ENCODE peak calls at places on chromosomes 7 and 10, in six cellular contexts. N is gastrocnemius medialis, T is transverse colon, D is heart right ventricle, Q is HCT116, I is esophagus squamous epithelium. M is an unnamed sample.
A peak's percentile ranks its signal among the peaks of the same experiment; 100 is the strongest.

GRCh38 chr7:46603296-46603701 is 682.2 kb upstream of the IGFBP3 start:
- DNase-seq in D (no peak), T (no peak), N (no peak), Q (no peak), I (no peak), M (no peak)

GRCh38 chr7:43612599-43613589 is 30.0 kb downstream of the STK17A start:
- DNase-seq in I (no peak), D (no peak), N (no peak), Q (no peak), T (no peak), M (no peak)

GRCh38 chr10:50623299-50624153 is at the start of gene SGMS1:
- DNase-seq in D (peak; percentile 91), I (peak; percentile 49), N (peak; percentile 81), T (peak; percentile 88), Q (peak; percentile 50), M (peak; percentile 91)

GRCh38 chr7:156650042-156650441 is 9.5 kb downstream of the RNF32 start:
- DNase-seq in N (no peak), T (peak; percentile 47), D (no peak), I (no peak), Q (peak; percentile 33), M (peak; percentile 57)

GRCh38 chr7:113452245-113452644 is 333.9 kb upstream of the SMIM30 start:
- DNase-seq in Q (no peak), D (no peak), T (no peak), N (no peak), I (no peak), M (no peak)

GRCh38 chr10:124480860-124481259 is 19.2 kb downstream of the LHPP start:
- DNase-seq in N (no peak), I (no peak), T (no peak), Q (no peak), D (no peak), M (no peak)

GRCh38 chr10:82377608-82378007 is 502.6 kb downstream of the NRG3 start:
- DNase-seq in T (no peak), I (no peak), D (no peak), N (no peak), Q (no peak), M (no peak)

GRCh38 chr10:101925027-101925426 is 81.4 kb upstream of the KCNIP2 start:
- DNase-seq in Q (no peak), N (no peak), T (no peak), D (no peak), I (no peak), M (no peak)

GRCh38 chr10:70699659-70700174 is 27.4 kb downstream of the ADAMTS14 start:
- DNase-seq in I (no peak), T (no peak), D (no peak), Q (no peak), N (no peak), M (no peak)

GRCh38 chr7:131103997-131104396 is 223.7 kb upstream of the MKLN1 start:
- DNase-seq in T (no peak), Q (no peak), I (no peak), N (no peak), D (no peak), M (no peak)

GRCh38 chr7:26863504-26864308 is 684 bp downstream of the SKAP2 start:
- DNase-seq in D (no peak), Q (peak; percentile 18), T (no peak), N (no peak), I (no peak), M (peak; percentile 63)

GRCh38 chr10:95373660-95374059 is 82.9 kb upstream of the PDLIM1 start:
- DNase-seq in I (no peak), T (no peak), D (no peak), Q (no peak), N (no peak), M (no peak)

DNA sequence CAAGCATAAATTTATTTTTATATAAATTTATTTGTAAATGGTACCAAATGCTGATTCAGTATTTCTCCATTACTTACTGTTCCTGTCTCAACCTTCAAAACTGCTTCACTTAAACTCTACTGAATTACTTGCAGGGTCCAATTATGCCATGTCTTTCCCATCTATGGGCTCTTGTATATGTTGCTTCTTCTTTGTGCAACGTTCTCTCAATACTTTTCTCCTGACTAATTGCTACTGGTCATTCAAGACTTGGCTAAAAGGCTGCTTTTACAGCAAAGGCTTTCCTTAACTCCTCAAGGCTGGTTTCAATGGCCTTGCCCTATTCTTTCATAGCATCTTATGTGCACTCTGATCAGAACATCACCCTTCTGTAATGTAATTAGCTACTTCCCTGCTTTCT is 67.9 kb downstream of the RNLS start:
- DNase-seq in D (no peak), Q (no peak), I (no peak), T (no peak), N (no peak), M (no peak)
- H3K4me1 ChIP-seq in D (no peaks in the 10 kb centered on the region), Q (no peaks in the 10 kb centered on the region), I (no peaks in the 10 kb centered on the region), T (no peaks in the 10 kb centered on the region), N (no peaks in the 10 kb centered on the region), M (no peaks in the 10 kb centered on the region)

GRCh38 chr10:127922206-127922605 is 15.3 kb downstream of the PTPRE start:
- DNase-seq in D (no peak), T (no peak), Q (no peak), I (no peak), N (no peak), M (no peak)

GRCh38 chr10:127921751-127922140 is 14.8 kb downstream of the PTPRE start:
- DNase-seq in D (no peak), Q (no peak), T (no peak), I (no peak), N (no peak), M (no peak)

GRCh38 chr10:127925471-127926207 is 18.7 kb downstream of the PTPRE start:
- DNase-seq in Q (no peak), T (no peak), D (no peak), N (no peak), I (no peak), M (no peak)

GRCh38 chr10:127922675-127923366 is 15.9 kb downstream of the PTPRE start:
- DNase-seq in Q (peak; percentile 83), I (no peak), N (peak; percentile 85), T (peak; percentile 27), D (peak; percentile 82), M (no peak)

GRCh38 chr10:127923646-127924045 is 16.7 kb downstream of the PTPRE start:
- DNase-seq in Q (no peak), T (no peak), D (no peak), I (no peak), N (no peak), M (no peak)
- H3K4me1 ChIP-seq in Q (peaks cover 79% of the 10 kb centered on the region), T (no peaks in the 10 kb centered on the region), D (peaks cover 78% of the 10 kb centered on the region), I (peaks cover 35% of the 10 kb centered on the region), N (peaks cover 48% of the 10 kb centered on the region), M (no peaks in the 10 kb centered on the region)

GRCh38 chr7:129597672-129598071 is 13.8 kb upstream of the NRF1 start:
- DNase-seq in Q (no peak), D (no peak), I (no peak), N (no peak), T (no peak), M (no peak)

GRCh38 chr7:129588268-129588667 is 23.3 kb upstream of the NRF1 start:
- DNase-seq in I (no peak), N (no peak), T (no peak), D (no peak), Q (no peak), M (no peak)

GRCh38 chr7:129591868-129592267 is 19.7 kb upstream of the NRF1 start:
- DNase-seq in N (no peak), I (no peak), Q (no peak), D (no peak), T (no peak), M (no peak)
- H3K4me1 ChIP-seq in N (no peaks in the 10 kb centered on the region), I (no peaks in the 10 kb centered on the region), Q (peaks cover 30% of the 10 kb centered on the region), D (no peaks in the 10 kb centered on the region), T (no peaks in the 10 kb centered on the region), M (no peaks in the 10 kb centered on the region)

DNA sequence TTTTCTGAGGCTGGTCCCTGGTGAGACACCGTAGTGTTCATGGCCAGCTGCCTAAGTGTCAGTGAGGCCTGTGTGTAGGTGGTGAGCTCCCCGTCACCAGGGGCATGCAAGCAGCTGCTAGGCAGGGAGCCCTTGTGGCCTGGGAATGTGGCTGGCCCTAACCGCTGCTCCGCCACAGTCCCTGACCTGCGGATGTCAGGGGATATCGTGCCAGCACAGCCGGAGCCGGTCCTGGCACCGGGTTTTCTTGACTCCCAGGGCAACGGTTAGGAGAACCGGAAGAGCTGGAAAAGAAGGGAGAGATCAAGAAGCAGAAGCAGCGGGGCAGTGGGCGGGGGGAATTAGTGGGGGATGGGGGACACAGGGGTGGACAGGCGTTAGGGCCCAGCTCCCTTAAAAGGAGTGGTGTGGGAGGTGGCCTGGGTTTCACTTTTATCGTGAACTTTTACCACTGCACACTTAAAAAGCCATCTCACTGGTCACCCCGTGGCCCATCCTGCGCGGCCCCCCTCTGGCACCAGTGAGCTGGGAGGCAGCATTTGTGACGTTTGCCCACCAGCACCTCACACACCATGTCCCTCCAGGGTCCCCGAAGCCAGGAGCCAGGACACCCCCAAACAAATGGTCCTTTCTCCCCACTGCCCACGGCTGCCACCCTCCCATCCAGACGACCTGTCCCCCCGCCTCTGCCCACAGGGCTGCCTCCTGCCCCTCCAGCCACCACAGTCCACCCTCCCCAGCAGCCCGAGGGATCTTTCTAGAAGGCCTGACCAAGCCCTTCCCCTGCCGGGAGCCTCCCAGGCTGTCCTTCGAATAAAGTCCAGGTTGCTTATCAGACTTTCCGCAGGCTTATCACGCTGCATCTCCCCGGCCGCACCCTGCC is 1.7 kb upstream of the MICALL2 start:
- DNase-seq in D (peak; percentile 63), N (peak; percentile 75), T (peak; percentile 81), I (no peak), Q (no peak), M (no peak)
- H3K4me1 ChIP-seq in D (peaks cover 35% of the 10 kb centered on the region), N (peaks cover 23% of the 10 kb centered on the region), T (peaks cover 47% of the 10 kb centered on the region), I (peaks cover 84% of the 10 kb centered on the region), Q (peaks cover 73% of the 10 kb centered on the region), M (peaks cover 32% of the 10 kb centered on the region)

DNA sequence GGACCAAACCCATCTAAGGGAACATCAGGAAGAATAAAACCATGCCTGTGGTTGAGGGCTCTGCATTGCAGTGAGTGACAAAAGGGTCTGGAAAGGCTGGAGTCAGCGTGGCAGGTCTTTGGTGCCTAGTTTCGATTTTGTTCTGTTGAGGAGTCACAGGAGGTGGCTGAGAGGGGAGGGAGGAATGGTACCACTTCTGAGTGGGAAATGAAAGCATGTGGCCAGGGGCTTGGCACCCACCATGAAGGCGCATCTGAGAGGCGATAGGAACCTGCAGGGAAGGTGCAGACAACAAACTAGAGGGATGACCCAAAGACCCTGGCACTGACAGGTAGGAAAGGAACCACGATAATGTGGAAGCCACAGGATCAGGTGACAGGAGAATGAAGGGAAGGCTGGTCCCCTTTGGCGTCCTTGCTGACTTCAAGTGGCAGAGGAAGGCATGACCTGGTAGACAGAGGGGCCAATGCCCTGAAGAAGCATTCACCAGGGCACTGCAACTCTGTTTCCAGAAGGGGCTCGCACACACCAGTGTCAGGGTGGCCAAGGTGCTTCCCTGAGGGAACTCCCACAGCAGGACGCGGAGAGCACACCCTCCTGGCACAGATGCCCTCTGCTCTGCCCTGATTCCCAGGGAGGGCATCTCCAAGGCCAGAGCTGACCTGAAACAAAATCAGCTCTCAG is 41.7 kb downstream of the HIPK2 start:
- DNase-seq in D (no peak), Q (no peak), I (no peak), N (no peak), T (no peak), M (peak; percentile 17)
- H3K4me1 ChIP-seq in D (peaks cover 95% of the 10 kb centered on the region), Q (peaks cover 22% of the 10 kb centered on the region), I (peaks cover 85% of the 10 kb centered on the region), N (peaks cover 95% of the 10 kb centered on the region), T (peaks cover 34% of the 10 kb centered on the region), M (peaks cover 16% of the 10 kb centered on the region)